ENCODE peak calls at places on chromosomes 2 and 18, in nine cellular contexts. V is mammary epithelial cell, G is spleen, Y is AG04449, M is A549, S is left kidney, T is T-helper 2 cell, D is activated T-helper 1 cell treated with Interleukin-2 at 50 U/mL for 16 hours, E is astrocyte of the hippocampus. Q is an unnamed sample.
A peak's percentile ranks its signal among the peaks of the same experiment; 100 is the strongest.

GRCh38 chr2:203743441-203743932 is 37.0 kb downstream of the CD28 start:
- DNase-seq in G (no peak), S (no peak), V (peak; percentile 33), E (no peak), Y (no peak), D (no peak), M (no peak), T (no peak), Q (no peak)

GRCh38 chr18:22250591-22250996 is 81.2 kb downstream of the GATA6 start:
- DNase-seq in S (peak; percentile 43), G (no peak), V (peak; percentile 88), T (no peak), D (no peak), M (no peak), Y (no peak), E (peak; percentile 22), Q (no peak)

GRCh38 chr2:119700866-119701265 is 21.9 kb downstream of the TMEM177 start:
- DNase-seq in Y (no peak), E (no peak), V (no peak), T (no peak), D (no peak), M (no peak), S (no peak), G (no peak), Q (no peak)

GRCh38 chr2:228102949-228103348 is 78.5 kb downstream of the SPHKAP start:
- DNase-seq in Y (no peak), V (peak; percentile 52), M (no peak), S (no peak), G (no peak), D (no peak), T (no peak), E (no peak), Q (no peak)

GRCh38 chr2:182506606-182507005 is 79.8 kb upstream of the PDE1A start:
- DNase-seq in T (no peak), D (no peak), S (peak; percentile 5), G (no peak), Y (no peak), V (no peak), M (peak; percentile 6), E (peak; percentile 14), Q (no peak)

GRCh38 chr2:54955358-54955673 is 94.9 kb downstream of the RTN4 start:
- DNase-seq in V (no peak), Y (no peak), E (no peak), T (no peak), D (no peak), M (no peak), G (no peak), S (no peak), Q (no peak)

GRCh38 chr18:70195014-70195614 is 10.4 kb downstream of the RTTN start:
- DNase-seq in M (no peak), V (no peak), G (no peak), D (no peak), T (no peak), Y (no peak), S (no peak), E (no peak), Q (no peak)

GRCh38 chr2:113012436-113013335 is 7.4 kb downstream of the IL36A start:
- DNase-seq in V (peak; percentile 76), E (peak; percentile 5), T (no peak), S (no peak), Y (no peak), G (no peak), M (peak; percentile 85), D (no peak), Q (no peak)

GRCh38 chr2:213923543-213923942 is 487.3 kb upstream of the VWC2L start:
- DNase-seq in G (no peak), S (no peak), E (no peak), D (no peak), M (no peak), T (no peak), Y (no peak), V (no peak), Q (no peak)

GRCh38 chr18:46917108-46917807 is at the start of the genes KATNAL2 and PIAS2:
- DNase-seq in D (peak; percentile 70), S (peak; percentile 93), E (peak; percentile 91), M (peak; percentile 68), G (peak; percentile 94), T (peak; percentile 68), V (peak; percentile 46), Y (no peak), Q (peak; percentile 92)

Q was measured in posterior vena cava.